ENCODE peak calls at places on chromosome 16, in five cellular contexts. S is AG09319, W is lower leg skin, H is heart right ventricle, I is AML-193. F is an unnamed sample.

GRCh38 chr16:50679676-50680555 is 1.2 kb downstream of the SNX20 start:
- DNase-seq in H (no peak), W (no peak), S (no peak), I (no peak), F (no peak)

GRCh38 chr16:88685156-88686061 is 898 bp downstream of the SNAI3 start:
- DNase-seq in W (peak; percentile 85), H (no peak), I (peak; percentile 62), S (no peak), F (no peak)

GRCh38 chr16:83953796-83954576 is 946 bp downstream of the OSGIN1 start:
- DNase-seq in H (no peak), I (peak; percentile 25), W (no peak), S (no peak), F (no peak)

GRCh38 chr16:88686062-88686438 is 257 bp downstream of the SNAI3 start:
- DNase-seq in W (no peak), S (no peak), H (peak; percentile 37), I (no peak), F (no peak)

GRCh38 chr16:50584033-50584722 is 36.0 kb downstream of the NKD1 start:
- DNase-seq in W (no peak), I (no peak), S (no peak), H (no peak), F (no peak)

GRCh38 chr16:25785361-25785760 is 93.6 kb downstream of the HS3ST4 start:
- DNase-seq in I (no peak), S (no peak), W (no peak), H (no peak), F (no peak)

GRCh38 chr16:57140866-57141668 is 44.8 kb downstream of the PSME3IP1 start:
- DNase-seq in S (no peak), H (no peak), W (no peak), I (no peak), F (no peak)

GRCh38 chr16:85453-85782 is 7.4 kb downstream of the MPG start:
- DNase-seq in H (no peak), I (no peak), W (no peak), S (no peak), F (no peak)

GRCh38 chr16:2966803-2967184 is 2.4 kb upstream of the PAQR4 start:
- DNase-seq in S (no peak), H (no peak), W (no peak), I (no peak), F (no peak)

GRCh38 chr16:62965831-62966230 is 929.6 kb upstream of the CDH8 start:
- DNase-seq in S (no peak), H (no peak), I (no peak), W (no peak), F (no peak)

GRCh38 chr16:86670835-86671234 is 92.5 kb downstream of the FOXL1 start:
- DNase-seq in I (no peak), H (no peak), S (no peak), W (peak; percentile 71), F (no peak)

GRCh38 chr16:53626816-53627215 is 76.8 kb downstream of the RPGRIP1L start:
- DNase-seq in S (no peak), I (no peak), H (no peak), W (no peak), F (no peak)

GRCh38 chr16:86733526-86734254 is 155.3 kb downstream of the FOXL1 start:
- DNase-seq in S (no peak), W (no peak), I (no peak), H (no peak), F (no peak)

GRCh38 chr16:4500283-4500682 is 24.1 kb downstream of the HMOX2 start:
- DNase-seq in W (no peak), H (no peak), I (no peak), S (no peak), F (no peak)

GRCh38 chr16:85080923-85081498 is 31.3 kb downstream of the CIBAR2 start:
- DNase-seq in S (no peak), H (no peak), I (no peak), W (no peak), F (no peak)

GRCh38 chr16:64791756-64792155 is 330.1 kb downstream of the CDH11 start:
- DNase-seq in W (no peak), H (no peak), I (no peak), S (no peak), F (no peak)

GRCh38 chr16:89482824-89483220 is 7.5 kb downstream of the ANKRD11 start:
- DNase-seq in W (no peak), I (no peak), S (no peak), H (no peak), F (no peak)

GRCh38 chr16:48829911-48830310 is 219.9 kb upstream of the N4BP1 start:
- DNase-seq in W (peak; percentile 37), H (no peak), S (no peak), I (no peak), F (no peak)

GRCh38 chr16:86509759-86510464 is 415 bp upstream of the FOXF1 start:
- DNase-seq in H (peak; percentile 54), S (peak; percentile 90), I (no peak), W (no peak), F (peak; percentile 37)

GRCh38 chr16:11354733-11355574 is 9.7 kb downstream of the RMI2 start:
- DNase-seq in W (no peak), S (no peak), H (no peak), I (peak; percentile 50), F (no peak)

GRCh38 chr16:30997887-30998711 is 12.3 kb downstream of the STX1B start:
- DNase-seq in S (peak; percentile 45), H (no peak), W (no peak), I (no peak), F (no peak)

GRCh38 chr16:11025120-11025531 is 80.8 kb downstream of the CLEC16A start:
- DNase-seq in I (no peak), W (no peak), H (no peak), S (no peak), F (no peak)

GRCh38 chr16:88014954-88015805 is 63.9 kb downstream of the BANP start:
- DNase-seq in I (no peak), W (peak; percentile 76), H (no peak), S (no peak), F (no peak)

GRCh38 chr16:79519448-79519847 is 81.1 kb downstream of the MAF start:
- DNase-seq in H (peak; percentile 53), S (no peak), I (no peak), W (peak; percentile 89), F (peak; percentile 33)

GRCh38 chr16:23124315-23124714 is 24.9 kb downstream of the USP31 start:
- DNase-seq in W (no peak), S (no peak), H (no peak), I (no peak), F (no peak)

GRCh38 chr16:78309763-78310162 is 210.3 kb downstream of the WWOX start:
- DNase-seq in I (no peak), S (no peak), H (no peak), W (no peak), F (no peak)

GRCh38 chr16:4949986-4950385 is 8.1 kb upstream of the SEC14L5 start:
- DNase-seq in I (no peak), S (no peak), H (no peak), W (no peak), F (no peak)

GRCh38 chr16:48081656-48082055 is 74.1 kb downstream of the ABCC12 start:
- DNase-seq in I (no peak), S (peak; percentile 11), H (no peak), W (no peak), F (no peak)

GRCh38 chr16:4536391-4537106 is 2.0 kb downstream of the CDIP1 start:
- DNase-seq in I (no peak), H (no peak), S (no peak), W (no peak), F (no peak)

GRCh38 chr16:61419771-61420170 is 616.5 kb downstream of the CDH8 start:
- DNase-seq in I (no peak), H (no peak), W (no peak), S (no peak), F (no peak)